ENCODE peak calls at places on chromosomes 3 and 15, in four cellular contexts. N is WTC11, G is HepG2, T is K562. M is an unnamed sample.

GRCh38 chr3:184129012-184129411 is 6.1 kb upstream of the EIF2B5 start:
- DNase-seq in N (peak), G (peak), T (peak), M (no peak)

GRCh38 chr15:73244333-73244732 is 124.4 kb downstream of the HCN4 start:
- DNase-seq in N (no peak), G (peak), T (peak), M (no peak)

GRCh38 chr3:144381607-144382006 is 410.0 kb downstream of the DIPK2A start:
- DNase-seq in N (no peak), G (no peak), T (no peak), M (no peak)

GRCh38 chr3:29773481-29773880 is 492.6 kb downstream of the RBMS3 start:
- DNase-seq in N (peak), G (no peak), T (no peak), M (no peak)

GRCh38 chr3:42678447-42678846 is 6.9 kb upstream of the KLHL40 start:
- DNase-seq in N (no peak), G (no peak), T (no peak), M (no peak)

GRCh38 chr15:31392761-31393401 is 66.2 kb downstream of the KLF13 start:
- DNase-seq in N (no peak), G (no peak), T (no peak), M (no peak)

GRCh38 chr15:46309914-46310313 is 675.1 kb downstream of the SQOR start:
- DNase-seq in N (peak), G (no peak), T (no peak), M (no peak)

GRCh38 chr3:101900316-101900715 is 51.0 kb downstream of the NFKBIZ start:
- DNase-seq in N (no peak), G (no peak), T (no peak), M (no peak)

GRCh38 chr15:51658664-51659063 is 22.6 kb upstream of the SCG3 start:
- DNase-seq in N (no peak), G (no peak), T (no peak), M (no peak)

GRCh38 chr3:148932976-148933375 is 58.4 kb upstream of the GYG1 start:
- DNase-seq in N (no peak), G (no peak), T (no peak), M (no peak)

GRCh38 chr3:161273589-161274218 is 52.6 kb downstream of the NMD3 start:
- DNase-seq in N (no peak), G (peak), T (no peak), M (no peak)

GRCh38 chr3:81684739-81685395 is 76.6 kb downstream of the GBE1 start:
- DNase-seq in N (no peak), G (peak), T (peak), M (no peak)

GRCh38 chr15:79091204-79091867 is 756 bp upstream of the RASGRF1 start:
- DNase-seq in N (peak), G (no peak), T (no peak), M (no peak)

GRCh38 chr3:159964166-159964973 is 24.3 kb upstream of the IL12A start:
- DNase-seq in N (no peak), G (no peak), T (no peak), M (peak)

GRCh38 chr3:64438837-64439236 is 213.6 kb upstream of the PRICKLE2 start:
- DNase-seq in N (no peak), G (no peak), T (no peak), M (no peak)

GRCh38 chr3:139087621-139088020 is 42.9 kb upstream of the PRR23C start:
- DNase-seq in N (no peak), G (no peak), T (no peak), M (no peak)

GRCh38 chr3:193134895-193135294 is 106.1 kb upstream of the PLAAT1 start:
- DNase-seq in N (no peak), G (no peak), T (no peak), M (no peak)

GRCh38 chr15:29089731-29090616 is 179.6 kb downstream of the NSMCE3 start:
- DNase-seq in N (no peak), G (no peak), T (no peak), M (no peak)

GRCh38 chr3:65877160-65877559 is 161.6 kb downstream of the MAGI1 start:
- DNase-seq in N (no peak), G (no peak), T (no peak), M (no peak)

GRCh38 chr15:63501256-63502089 is 2.9 kb upstream of the USP3 start:
- DNase-seq in N (peak), G (peak), T (no peak), M (no peak)
- TF ChIP-seq CREM in N (no peak), G (no peak), T (no peak), M (peak)

GRCh38 chr3:137525471-137525870 is 238.6 kb upstream of the SOX14 start:
- DNase-seq in N (no peak), G (no peak), T (no peak), M (no peak)
- TF ChIP-seq CREM in N (no peak), G (no peak), T (no peak), M (no peak)

DNA sequence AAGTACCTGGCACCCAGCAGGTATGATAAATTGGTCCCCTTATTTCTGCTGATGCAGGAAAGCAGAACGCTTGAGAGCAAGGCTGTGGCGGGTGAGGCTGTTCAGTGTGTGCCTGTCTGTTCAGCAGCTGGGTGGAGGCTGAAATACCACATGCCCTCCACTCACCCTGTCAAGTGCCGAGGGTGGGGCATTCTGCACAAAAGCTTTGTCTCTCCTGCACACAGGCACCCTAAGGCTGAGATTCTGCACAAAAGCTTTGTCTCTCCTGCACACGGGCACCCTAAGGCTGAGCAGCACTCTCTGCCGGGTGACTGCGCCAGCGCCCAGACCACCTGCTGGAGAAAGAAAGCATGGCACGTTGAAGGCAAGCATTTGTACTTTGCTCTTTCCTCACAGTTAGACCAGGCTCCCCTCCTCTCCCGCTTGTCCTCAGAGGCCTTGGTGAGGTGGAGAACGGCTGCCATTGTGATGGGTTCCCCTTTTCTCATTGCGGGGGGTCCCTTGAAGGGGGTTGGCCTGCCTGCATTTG is 97.5 kb downstream of the BDH1 start:
- DNase-seq in N (no peak), G (peak), T (no peak), M (no peak)
- TF ChIP-seq CREM in N (no peak), G (no peak), T (no peak), M (no peak)

DNA sequence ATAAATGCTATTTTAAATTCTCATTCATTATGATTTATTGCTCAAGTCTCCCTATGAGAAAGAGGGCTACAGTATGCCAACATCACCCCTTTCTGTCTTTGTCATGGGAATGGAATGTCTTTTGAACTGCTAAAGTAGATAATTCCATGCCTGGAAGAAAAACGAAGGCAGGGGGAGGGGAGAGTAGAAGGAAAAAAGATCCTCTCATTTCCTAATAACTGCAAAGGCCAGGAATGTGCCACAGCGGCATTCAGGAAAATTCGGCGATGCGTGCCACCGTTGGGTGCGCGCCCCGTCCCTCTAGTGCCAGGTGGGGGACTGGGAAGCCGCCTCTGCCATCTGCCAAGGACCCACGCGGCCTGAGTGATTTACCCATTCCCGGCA is 54.7 kb downstream of the CPN2 start:
- DNase-seq in N (peak), G (peak), T (no peak), M (no peak)
- TF ChIP-seq CREM in N (no peak), G (no peak), T (no peak), M (no peak)

DNA sequence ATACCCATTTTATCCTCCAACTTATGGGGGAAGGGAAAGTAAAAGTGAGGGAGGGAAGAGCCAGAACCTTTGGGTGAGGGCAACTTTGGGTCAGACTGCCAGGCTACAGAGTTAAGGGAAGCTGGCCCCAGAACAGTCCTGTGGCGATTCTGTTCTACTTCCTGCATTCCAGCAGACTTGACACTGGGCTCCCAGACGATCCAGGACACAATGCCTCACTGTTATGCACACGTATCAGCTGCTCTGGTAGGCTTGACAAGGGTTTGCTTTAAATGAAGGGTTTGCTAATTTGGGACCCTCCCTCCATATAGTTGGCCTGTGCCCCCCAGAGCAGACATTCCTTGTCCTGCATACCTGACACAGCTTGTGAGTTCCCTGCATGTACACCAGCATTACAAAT is 10.7 kb downstream of the GORASP1 start:
- DNase-seq in N (no peak), G (peak), T (no peak), M (no peak)
- TF ChIP-seq CREM in N (no peak), G (no peak), T (no peak), M (no peak)

GRCh38 chr3:158094235-158094916 is 11.8 kb downstream of the SHOX2 start:
- DNase-seq in N (peak), G (no peak), T (no peak), M (no peak)
- TF ChIP-seq CREM in N (no peak), G (no peak), T (no peak), M (no peak)

DNA sequence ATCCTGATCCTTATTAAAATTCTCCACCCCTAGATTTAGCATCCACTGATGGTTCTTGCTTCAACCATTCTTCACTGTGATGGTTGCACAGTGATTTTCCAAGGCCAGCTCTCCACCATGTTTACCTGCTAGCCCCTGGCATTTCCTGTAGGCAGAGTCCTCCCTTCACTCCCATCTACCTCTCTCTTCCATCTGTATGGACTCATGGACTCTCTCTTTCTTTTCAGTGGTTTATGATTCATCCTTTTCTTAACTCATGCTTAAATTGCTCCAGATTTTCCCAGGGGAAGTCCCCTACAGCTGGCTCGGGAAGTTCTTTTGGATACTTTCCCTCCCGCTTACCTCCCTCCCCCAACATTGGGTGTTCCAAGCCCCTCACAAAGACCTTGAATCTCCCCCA is 18.7 kb downstream of the TGM4 start:
- DNase-seq in N (no peak), G (no peak), T (no peak), M (no peak)
- TF ChIP-seq CREM in N (no peak), G (no peak), T (no peak), M (no peak)

DNA sequence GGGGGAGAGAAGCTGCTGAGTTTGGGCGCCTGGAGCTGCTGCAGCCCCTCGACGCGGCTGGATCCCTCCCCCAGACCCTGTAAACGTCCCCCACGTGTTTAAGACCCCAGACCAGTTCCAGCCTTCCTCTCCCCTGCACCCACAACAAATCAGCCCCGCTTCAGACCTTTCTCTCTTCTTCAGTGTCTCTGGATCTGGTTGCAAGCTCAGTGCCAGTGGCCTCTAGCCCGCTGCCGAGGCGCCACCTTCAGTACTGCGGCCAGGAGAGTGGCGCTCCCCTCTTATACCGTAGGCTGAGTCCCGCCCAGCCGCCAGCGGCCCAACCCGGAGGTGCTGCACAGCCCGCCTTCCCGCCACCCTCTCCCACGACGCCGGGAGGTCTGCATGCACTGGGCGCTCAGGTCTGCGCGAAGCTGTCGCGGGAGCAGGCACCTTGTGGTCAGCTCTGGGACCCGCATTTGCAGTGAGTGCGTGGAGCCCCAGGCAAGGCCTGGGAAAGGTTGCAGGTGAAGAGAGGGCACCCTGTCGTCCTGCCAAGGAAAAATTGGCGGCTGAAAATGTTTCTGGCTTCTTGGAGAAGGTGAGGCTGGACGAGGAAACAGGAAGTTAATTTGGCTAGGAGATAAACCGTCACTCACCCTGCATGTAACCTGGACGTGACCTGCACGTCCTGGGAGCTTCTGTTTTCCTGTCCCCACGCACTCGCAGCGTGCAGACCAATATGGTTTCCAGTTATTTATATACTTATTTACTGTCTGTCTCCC is at the start of gene C2CD4B:
- DNase-seq in N (peak), G (no peak), T (no peak), M (no peak)
- TF ChIP-seq CREM in N (peak), G (no peak), T (no peak), M (no peak)

GRCh38 chr3:86938706-86939105 is 52.2 kb downstream of the VGLL3 start:
- DNase-seq in N (no peak), G (no peak), T (no peak), M (no peak)

GRCh38 chr3:86942191-86942590 is 48.8 kb downstream of the VGLL3 start:
- DNase-seq in N (no peak), G (no peak), T (no peak), M (no peak)

GRCh38 chr3:86934851-86935250 is 56.1 kb downstream of the VGLL3 start:
- DNase-seq in N (no peak), G (no peak), T (no peak), M (no peak)

GRCh38 chr3:86938305-86938704 is 52.6 kb downstream of the VGLL3 start:
- DNase-seq in N (no peak), G (no peak), T (no peak), M (no peak)

GRCh38 chr3:86937306-86937791 is 53.6 kb downstream of the VGLL3 start:
- DNase-seq in N (no peak), G (no peak), T (no peak), M (no peak)
- TF ChIP-seq CREM in N (no peak), G (no peak), T (no peak), M (no peak)

DNA sequence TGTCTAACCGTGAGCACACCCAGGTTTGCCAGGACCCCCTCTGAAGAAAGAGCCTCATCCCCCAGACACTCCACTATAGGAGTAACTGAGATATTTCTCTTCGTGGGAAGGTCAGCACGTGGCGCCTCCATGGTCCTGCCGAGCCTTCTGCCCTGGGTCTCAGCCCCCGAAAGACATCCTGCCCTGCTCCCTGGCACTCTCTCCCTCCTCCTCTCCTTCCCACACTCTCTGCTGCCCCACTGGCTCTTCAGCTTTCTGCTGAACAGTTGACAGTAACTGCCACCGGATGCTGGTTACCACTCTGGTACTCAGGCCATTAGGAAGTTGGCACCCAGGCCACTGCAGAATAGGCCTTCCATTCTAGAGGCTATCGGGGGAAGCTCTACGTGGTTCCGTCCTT is 185.2 kb downstream of the UACA start:
- DNase-seq in N (no peak), G (no peak), T (no peak), M (no peak)
- TF ChIP-seq CREM in N (no peak), G (no peak), T (no peak), M (no peak)

M was measured in GM12878.